ENCODE peak calls at places on chromosomes 11 and 22, in seven cellular contexts. One of them, this sample, is unnamed. For H3K4me1, the result is how much of the 10 kb centered on the place peaks cover.

GRCh38 chr11:12110714-12111481 is 508 bp downstream of the MICAL2 start:
- DNase-seq in right atrium auricular region: no peak
- DNase-seq in breast epithelium: peak
- DNase-seq in heart right ventricle: peak
- DNase-seq in lung: peak
- DNase-seq in fibroblast of lung: no peak
- DNase-seq in ovary: peak
- DNase-seq in this sample: no peak

GRCh38 chr22:43844560-43845545 is 17.5 kb downstream of the SULT4A1 start:
- DNase-seq in ovary: no peak
- DNase-seq in right atrium auricular region: no peak
- DNase-seq in breast epithelium: no peak
- DNase-seq in heart right ventricle: no peak
- DNase-seq in lung: no peak
- DNase-seq in fibroblast of lung: no peak
- DNase-seq in this sample: no peak

GRCh38 chr11:126391970-126392637 is 36.6 kb downstream of the ST3GAL4 start:
- DNase-seq in heart right ventricle: peak
- DNase-seq in right atrium auricular region: no peak
- DNase-seq in fibroblast of lung: no peak
- DNase-seq in ovary: peak
- DNase-seq in lung: no peak
- DNase-seq in breast epithelium: no peak
- DNase-seq in this sample: no peak

GRCh38 chr11:45658292-45658991 is 7.0 kb downstream of the CHST1 start:
- DNase-seq in ovary: peak
- DNase-seq in fibroblast of lung: peak
- DNase-seq in breast epithelium: no peak
- DNase-seq in lung: peak
- DNase-seq in right atrium auricular region: peak
- DNase-seq in heart right ventricle: peak
- DNase-seq in this sample: no peak

GRCh38 chr22:17984114-17984513 is 40.2 kb downstream of the MICAL3 start:
- DNase-seq in heart right ventricle: no peak
- DNase-seq in fibroblast of lung: no peak
- DNase-seq in ovary: no peak
- DNase-seq in right atrium auricular region: no peak
- DNase-seq in lung: no peak
- DNase-seq in breast epithelium: no peak
- DNase-seq in this sample: no peak

GRCh38 chr22:50185384-50186087 is at the start of gene TRABD:
- DNase-seq in ovary: peak
- DNase-seq in breast epithelium: peak
- DNase-seq in right atrium auricular region: peak
- DNase-seq in lung: peak
- DNase-seq in heart right ventricle: peak
- DNase-seq in fibroblast of lung: peak
- DNase-seq in this sample: peak

GRCh38 chr11:36463781-36464180 is 46.3 kb downstream of the TRAF6 start:
- DNase-seq in lung: no peak
- DNase-seq in fibroblast of lung: peak
- DNase-seq in ovary: no peak
- DNase-seq in heart right ventricle: no peak
- DNase-seq in right atrium auricular region: no peak
- DNase-seq in breast epithelium: no peak
- DNase-seq in this sample: no peak

GRCh38 chr11:11022126-11022730 is 164.4 kb upstream of the ZBED5 start:
- DNase-seq in right atrium auricular region: no peak
- DNase-seq in heart right ventricle: peak
- DNase-seq in lung: no peak
- DNase-seq in ovary: no peak
- DNase-seq in fibroblast of lung: peak
- DNase-seq in breast epithelium: no peak
- DNase-seq in this sample: no peak

GRCh38 chr11:86464509-86465221 is 90.0 kb downstream of the CCDC81 start:
- DNase-seq in right atrium auricular region: no peak
- DNase-seq in heart right ventricle: no peak
- DNase-seq in breast epithelium: no peak
- DNase-seq in ovary: no peak
- DNase-seq in fibroblast of lung: no peak
- DNase-seq in lung: no peak
- DNase-seq in this sample: no peak

GRCh38 chr22:41398921-41399320 is 17.2 kb downstream of the TEF start:
- DNase-seq in ovary: no peak
- DNase-seq in heart right ventricle: no peak
- DNase-seq in fibroblast of lung: no peak
- DNase-seq in lung: no peak
- DNase-seq in right atrium auricular region: no peak
- DNase-seq in breast epithelium: no peak
- DNase-seq in this sample: no peak

GRCh38 chr11:12220305-12220704 is 109.9 kb downstream of the MICAL2 start:
- DNase-seq in breast epithelium: peak
- DNase-seq in right atrium auricular region: peak
- DNase-seq in heart right ventricle: peak
- DNase-seq in fibroblast of lung: no peak
- DNase-seq in ovary: peak
- DNase-seq in lung: no peak
- DNase-seq in this sample: peak

GRCh38 chr11:72195518-72195917 is 3.6 kb downstream of the FOLR1 start:
- DNase-seq in lung: no peak
- DNase-seq in heart right ventricle: no peak
- DNase-seq in ovary: no peak
- DNase-seq in fibroblast of lung: no peak
- DNase-seq in breast epithelium: no peak
- DNase-seq in right atrium auricular region: no peak
- DNase-seq in this sample: no peak

GRCh38 chr11:93221539-93221938 is 23.7 kb upstream of the SLC36A4 start:
- DNase-seq in right atrium auricular region: no peak
- DNase-seq in heart right ventricle: no peak
- DNase-seq in lung: no peak
- DNase-seq in breast epithelium: no peak
- DNase-seq in fibroblast of lung: no peak
- DNase-seq in ovary: no peak
- DNase-seq in this sample: no peak

GRCh38 chr22:39178206-39179111 is 26.0 kb upstream of the CBX7 start:
- DNase-seq in right atrium auricular region: no peak
- DNase-seq in breast epithelium: peak
- DNase-seq in fibroblast of lung: peak
- DNase-seq in ovary: no peak
- DNase-seq in heart right ventricle: no peak
- DNase-seq in lung: no peak
- DNase-seq in this sample: no peak

GRCh38 chr11:38924644-38925043 is 2326.6 kb upstream of the RAG2 start:
- DNase-seq in right atrium auricular region: no peak
- DNase-seq in fibroblast of lung: no peak
- DNase-seq in ovary: no peak
- DNase-seq in breast epithelium: no peak
- DNase-seq in heart right ventricle: no peak
- DNase-seq in lung: no peak
- DNase-seq in this sample: no peak

GRCh38 chr22:43995057-43995685 is 28.9 kb upstream of the PARVB start:
- DNase-seq in right atrium auricular region: no peak
- DNase-seq in ovary: no peak
- DNase-seq in fibroblast of lung: no peak
- DNase-seq in heart right ventricle: no peak
- DNase-seq in lung: no peak
- DNase-seq in breast epithelium: no peak
- DNase-seq in this sample: no peak

GRCh38 chr11:26028294-26028954 is 303.5 kb upstream of the ANO3 start:
- DNase-seq in heart right ventricle: no peak
- DNase-seq in lung: no peak
- DNase-seq in ovary: no peak
- DNase-seq in right atrium auricular region: no peak
- DNase-seq in breast epithelium: no peak
- DNase-seq in fibroblast of lung: peak
- DNase-seq in this sample: no peak

GRCh38 chr22:27377901-27378300 is 423.7 kb downstream of the MN1 start:
- DNase-seq in ovary: peak
- DNase-seq in lung: peak
- DNase-seq in right atrium auricular region: no peak
- DNase-seq in heart right ventricle: no peak
- DNase-seq in fibroblast of lung: no peak
- DNase-seq in breast epithelium: no peak
- DNase-seq in this sample: no peak

GRCh38 chr11:69425895-69426544 is 55.4 kb upstream of the LINC01488 start:
- DNase-seq in lung: no peak
- DNase-seq in fibroblast of lung: no peak
- DNase-seq in breast epithelium: no peak
- DNase-seq in right atrium auricular region: no peak
- DNase-seq in heart right ventricle: no peak
- DNase-seq in ovary: no peak
- DNase-seq in this sample: no peak

GRCh38 chr11:12685229-12685628 is 11.0 kb downstream of the TEAD1 start:
- DNase-seq in breast epithelium: no peak
- DNase-seq in heart right ventricle: no peak
- DNase-seq in lung: no peak
- DNase-seq in right atrium auricular region: no peak
- DNase-seq in ovary: no peak
- DNase-seq in fibroblast of lung: no peak
- DNase-seq in this sample: no peak

GRCh38 chr11:6319879-6320410 is 356 bp downstream of the CAVIN3 start:
- DNase-seq in lung: peak
- DNase-seq in ovary: peak
- DNase-seq in breast epithelium: peak
- DNase-seq in heart right ventricle: peak
- DNase-seq in right atrium auricular region: peak
- DNase-seq in fibroblast of lung: peak
- DNase-seq in this sample: peak

GRCh38 chr22:27621671-27622070 is 179.9 kb downstream of the MN1 start:
- DNase-seq in breast epithelium: no peak
- DNase-seq in heart right ventricle: no peak
- DNase-seq in lung: no peak
- DNase-seq in fibroblast of lung: no peak
- DNase-seq in ovary: no peak
- DNase-seq in right atrium auricular region: no peak
- DNase-seq in this sample: no peak

GRCh38 chr11:130485983-130486970 is 37.8 kb downstream of the ADAMTS15 start:
- DNase-seq in right atrium auricular region: no peak
- DNase-seq in lung: peak
- DNase-seq in breast epithelium: no peak
- DNase-seq in fibroblast of lung: no peak
- DNase-seq in heart right ventricle: no peak
- DNase-seq in ovary: no peak
- DNase-seq in this sample: no peak

GRCh38 chr11:130601141-130601540 is 152.7 kb downstream of the ADAMTS15 start:
- DNase-seq in heart right ventricle: peak
- DNase-seq in fibroblast of lung: peak
- DNase-seq in breast epithelium: no peak
- DNase-seq in lung: no peak
- DNase-seq in right atrium auricular region: peak
- DNase-seq in ovary: peak
- DNase-seq in this sample: no peak

GRCh38 chr11:66701432-66702240 is 23.9 kb upstream of the RBM4B start:
- DNase-seq in right atrium auricular region: no peak
- DNase-seq in ovary: no peak
- DNase-seq in lung: no peak
- DNase-seq in breast epithelium: no peak
- DNase-seq in fibroblast of lung: no peak
- DNase-seq in heart right ventricle: no peak
- DNase-seq in this sample: no peak

GRCh38 chr11:109680127-109680526 is 258.1 kb downstream of the C11orf87 start:
- DNase-seq in fibroblast of lung: no peak
- DNase-seq in heart right ventricle: no peak
- DNase-seq in breast epithelium: no peak
- DNase-seq in lung: no peak
- DNase-seq in right atrium auricular region: no peak
- DNase-seq in ovary: no peak
- DNase-seq in this sample: no peak

GRCh38 chr11:78586452-78587046 is 11.9 kb upstream of the NARS2 start:
- DNase-seq in lung: no peak
- DNase-seq in right atrium auricular region: no peak
- DNase-seq in heart right ventricle: no peak
- DNase-seq in fibroblast of lung: peak
- DNase-seq in breast epithelium: no peak
- DNase-seq in ovary: no peak
- DNase-seq in this sample: no peak

GRCh38 chr11:9689721-9690120 is 25.8 kb downstream of the SWAP70 start:
- DNase-seq in ovary: no peak
- DNase-seq in lung: no peak
- DNase-seq in fibroblast of lung: no peak
- DNase-seq in right atrium auricular region: no peak
- DNase-seq in breast epithelium: no peak
- DNase-seq in heart right ventricle: no peak
- DNase-seq in this sample: no peak

GRCh38 chr22:46043339-46043738 is 66.4 kb upstream of the WNT7B start:
- DNase-seq in ovary: peak
- DNase-seq in right atrium auricular region: no peak
- DNase-seq in fibroblast of lung: no peak
- DNase-seq in lung: no peak
- DNase-seq in heart right ventricle: no peak
- DNase-seq in breast epithelium: no peak
- DNase-seq in this sample: no peak

GRCh38 chr11:69424748-69425147 is 56.7 kb upstream of the LINC01488 start:
- DNase-seq in right atrium auricular region: no peak
- DNase-seq in breast epithelium: no peak
- DNase-seq in lung: no peak
- DNase-seq in fibroblast of lung: no peak
- DNase-seq in heart right ventricle: no peak
- DNase-seq in ovary: no peak
- DNase-seq in this sample: no peak

GRCh38 chr11:1877211-1878133 is 14.2 kb downstream of the PRR33 start:
- DNase-seq in fibroblast of lung: peak
- DNase-seq in ovary: peak
- DNase-seq in lung: no peak
- DNase-seq in heart right ventricle: peak
- DNase-seq in right atrium auricular region: no peak
- DNase-seq in breast epithelium: no peak
- DNase-seq in this sample: peak
- H3K27ac ChIP-seq in fibroblast of lung: no peak
- H3K27ac ChIP-seq in ovary: no peak
- H3K27ac ChIP-seq in lung: peak
- H3K27ac ChIP-seq in heart right ventricle: peak
- H3K27ac ChIP-seq in right atrium auricular region: peak
- H3K27ac ChIP-seq in breast epithelium: peak
- H3K27ac ChIP-seq in this sample: no peak

GRCh38 chr11:2771758-2772466 is 72.1 kb upstream of the KCNQ1OT1 start:
- DNase-seq in breast epithelium: peak
- DNase-seq in right atrium auricular region: peak
- DNase-seq in ovary: no peak
- DNase-seq in lung: peak
- DNase-seq in heart right ventricle: peak
- DNase-seq in fibroblast of lung: no peak
- DNase-seq in this sample: no peak
- H3K4me1 ChIP-seq in breast epithelium: under half
- H3K4me1 ChIP-seq in right atrium auricular region: under half
- H3K4me1 ChIP-seq in ovary: under half
- H3K4me1 ChIP-seq in lung: under half
- H3K4me1 ChIP-seq in heart right ventricle: under half
- H3K4me1 ChIP-seq in fibroblast of lung: under half
- H3K4me1 ChIP-seq in this sample: under half

GRCh38 chr22:33330534-33330933 is 272.4 kb upstream of the SYN3 start:
- DNase-seq in fibroblast of lung: no peak
- DNase-seq in right atrium auricular region: no peak
- DNase-seq in heart right ventricle: no peak
- DNase-seq in ovary: no peak
- DNase-seq in breast epithelium: no peak
- DNase-seq in lung: no peak
- DNase-seq in this sample: no peak
- H3K4me3 ChIP-seq in fibroblast of lung: no peak
- H3K4me3 ChIP-seq in right atrium auricular region: no peak
- H3K4me3 ChIP-seq in heart right ventricle: no peak
- H3K4me3 ChIP-seq in ovary: no peak
- H3K4me3 ChIP-seq in breast epithelium: no peak
- H3K4me3 ChIP-seq in lung: no peak
- H3K4me3 ChIP-seq in this sample: no peak

GRCh38 chr11:1403721-1404460 is 14.2 kb downstream of the BRSK2 start:
- DNase-seq in fibroblast of lung: no peak
- DNase-seq in ovary: no peak
- DNase-seq in lung: no peak
- DNase-seq in breast epithelium: no peak
- DNase-seq in right atrium auricular region: no peak
- DNase-seq in heart right ventricle: no peak
- DNase-seq in this sample: no peak
- H3K27ac ChIP-seq in fibroblast of lung: no peak
- H3K27ac ChIP-seq in ovary: no peak
- H3K27ac ChIP-seq in lung: no peak
- H3K27ac ChIP-seq in breast epithelium: no peak
- H3K27ac ChIP-seq in right atrium auricular region: no peak
- H3K27ac ChIP-seq in heart right ventricle: no peak
- H3K27ac ChIP-seq in this sample: no peak

This sample was measured in prostate gland.